ENCODE peak calls at places on chromosomes 7 and 10, in seven cellular contexts. I is PC-3; C is cardiac muscle cell; M is anterior cingulate cortex; S is HFFc6; L is CD4-positive, CD25-positive, alpha-beta regulatory T cell; B is cardiac septum. E is an unnamed sample.

GRCh38 chr7:108497082-108497725 is 28.7 kb downstream of the PNPLA8 start:
- DNase-seq in I (peak; percentile 74), C (peak; percentile 72), M (no peak), S (peak; percentile 47), L (peak; percentile 61), B (no peak), E (peak; percentile 44)

GRCh38 chr7:103140684-103141083 is 8.2 kb downstream of the NAPEPLD start:
- DNase-seq in I (no peak), C (no peak), M (no peak), S (no peak), L (no peak), B (no peak), E (no peak)

GRCh38 chr7:28768577-28769147 is 189.5 kb downstream of the TRIL start:
- DNase-seq in I (peak; percentile 41), C (no peak), M (no peak), S (no peak), L (no peak), B (no peak), E (no peak)

GRCh38 chr10:50645241-50645640 is 21.5 kb upstream of the SGMS1 start:
- DNase-seq in I (peak; percentile 54), C (no peak), M (no peak), S (no peak), L (no peak), B (no peak), E (no peak)

GRCh38 chr7:135901585-135902540 is 75.3 kb downstream of the MTPN start:
- DNase-seq in I (no peak), C (no peak), M (no peak), S (no peak), L (no peak), B (no peak), E (no peak)

GRCh38 chr10:58178811-58179210 is 88.9 kb downstream of the IPMK start:
- DNase-seq in I (peak; percentile 51), C (peak; percentile 15), M (no peak), S (no peak), L (no peak), B (no peak), E (no peak)

GRCh38 chr10:33180390-33180789 is 154.1 kb downstream of the NRP1 start:
- DNase-seq in I (peak; percentile 82), C (no peak), M (no peak), S (peak; percentile 28), L (no peak), B (no peak), E (no peak)

GRCh38 chr7:728602-729001 is 1.5 kb upstream of the PRKAR1B start:
- DNase-seq in I (no peak), C (no peak), M (no peak), S (no peak), L (no peak), B (peak; percentile 62), E (no peak)

GRCh38 chr7:77386165-77386824 is 29.9 kb downstream of the GSAP start:
- DNase-seq in I (no peak), C (peak; percentile 16), M (no peak), S (no peak), L (no peak), B (no peak), E (no peak)

GRCh38 chr10:117198088-117198487 is 799 bp downstream of the KCNK18 start:
- DNase-seq in I (no peak), C (no peak), M (no peak), S (no peak), L (no peak), B (no peak), E (no peak)

GRCh38 chr7:13359656-13360055 is 629.8 kb downstream of the ETV1 start:
- DNase-seq in I (peak; percentile 4), C (no peak), M (no peak), S (no peak), L (no peak), B (no peak), E (no peak)

GRCh38 chr7:78247910-78248689 is 449.5 kb downstream of the PHTF2 start:
- DNase-seq in I (no peak), C (no peak), M (no peak), S (no peak), L (no peak), B (no peak), E (no peak)

GRCh38 chr10:116536810-116537209 is 8.9 kb upstream of the PNLIP start:
- DNase-seq in I (peak; percentile 33), C (no peak), M (no peak), S (no peak), L (no peak), B (no peak), E (no peak)

GRCh38 chr7:40586197-40586596 is 451.4 kb downstream of the SUGCT start:
- DNase-seq in I (peak; percentile 50), C (peak; percentile 75), M (no peak), S (peak; percentile 59), L (no peak), B (no peak), E (no peak)

GRCh38 chr10:132648072-132648855 is 110.7 kb downstream of the INPP5A start:
- DNase-seq in I (no peak), C (no peak), M (no peak), S (no peak), L (no peak), B (no peak), E (no peak)

GRCh38 chr7:129218514-129219036 is 6.3 kb upstream of the AHCYL2 start:
- DNase-seq in I (peak; percentile 86), C (peak; percentile 87), M (peak; percentile 64), S (peak; percentile 71), L (peak; percentile 79), B (peak; percentile 81), E (peak; percentile 77)

GRCh38 chr10:89076120-89076519 is 85.5 kb downstream of the FAS start:
- DNase-seq in I (no peak), C (no peak), M (no peak), S (no peak), L (no peak), B (no peak), E (no peak)

GRCh38 chr7:78768859-78769258 is 684.6 kb downstream of the MAGI2 start:
- DNase-seq in I (no peak), C (no peak), M (no peak), S (peak; percentile 7), L (no peak), B (no peak), E (no peak)

GRCh38 chr7:134954197-134955082 is 31.9 kb upstream of the AGBL3 start:
- DNase-seq in I (peak; percentile 50), C (peak; percentile 63), M (no peak), S (no peak), L (peak; percentile 53), B (no peak), E (peak; percentile 33)

GRCh38 chr10:73799899-73800559 is 11.4 kb downstream of the NDST2 start:
- DNase-seq in I (no peak), C (no peak), M (no peak), S (no peak), L (no peak), B (no peak), E (no peak)

GRCh38 chr10:43926371-43926770 is 277.7 kb upstream of the ZNF32 start:
- DNase-seq in I (no peak), C (no peak), M (no peak), S (no peak), L (no peak), B (no peak), E (no peak)

GRCh38 chr7:138713191-138713590 is 12.0 kb upstream of the SVOPL start:
- DNase-seq in I (no peak), C (no peak), M (no peak), S (no peak), L (peak; percentile 30), B (no peak), E (no peak)

GRCh38 chr10:29317027-29317420 is 28.2 kb downstream of the LYZL1 start:
- DNase-seq in I (peak; percentile 25), C (peak; percentile 22), M (no peak), S (no peak), L (no peak), B (no peak), E (no peak)

GRCh38 chr7:79553811-79554555 is 100.5 kb upstream of the MAGI2 start:
- DNase-seq in I (peak; percentile 81), C (peak; percentile 49), M (no peak), S (peak; percentile 32), L (no peak), B (no peak), E (no peak)

GRCh38 chr7:44140341-44140740 is 791 bp downstream of the MYL7 start:
- DNase-seq in I (no peak), C (no peak), M (no peak), S (no peak), L (no peak), B (no peak), E (no peak)

GRCh38 chr10:34637419-34637911 is 177.6 kb downstream of the PARD3 start:
- DNase-seq in I (peak; percentile 91), C (peak; percentile 62), M (peak; percentile 20), S (peak; percentile 15), L (peak; percentile 41), B (no peak), E (peak; percentile 43)

GRCh38 chr10:70119623-70120022 is 13.0 kb downstream of the AIFM2 start:
- DNase-seq in I (no peak), C (no peak), M (no peak), S (no peak), L (no peak), B (no peak), E (no peak)

E was measured in HEK293T.